ENCODE peak calls at places on chromosome 18, in six cellular contexts. I is spleen, X is prostate gland, B is sigmoid colon, D is HCT116, Y is breast epithelium. J is an unnamed sample. For H3K4me1, the result is how much of the 10 kb centered on the place peaks cover.

GRCh38 chr18:58045265-58046086 is 1.4 kb downstream of the NEDD4L start:
- DNase-seq in I (peak), X (peak), B (no peak), D (peak), Y (peak), J (peak)

GRCh38 chr18:38644875-38645641 is 1079.5 kb upstream of the CELF4 start:
- DNase-seq in I (no peak), X (no peak), B (no peak), D (no peak), Y (no peak), J (no peak)

GRCh38 chr18:74342416-74343043 is 26.9 kb downstream of the C18orf63 start:
- DNase-seq in I (no peak), X (peak), B (no peak), D (peak), Y (no peak), J (peak)

GRCh38 chr18:35110037-35110436 is 68.8 kb downstream of the MAPRE2 start:
- DNase-seq in I (no peak), X (no peak), B (no peak), D (no peak), Y (no peak), J (no peak)

GRCh38 chr18:21593540-21594257 is 6.8 kb downstream of the ESCO1 start:
- DNase-seq in I (no peak), X (no peak), B (no peak), D (no peak), Y (no peak), J (no peak)

GRCh38 chr18:74116628-74117554 is 30.7 kb downstream of the FBXO15 start:
- DNase-seq in I (peak), X (no peak), B (no peak), D (peak), Y (no peak), J (peak)

GRCh38 chr18:13369756-13370510 is 151.4 kb downstream of the LDLRAD4 start:
- DNase-seq in I (no peak), X (peak), B (peak), D (no peak), Y (no peak), J (peak)

GRCh38 chr18:58314284-58314683 is 270.3 kb downstream of the NEDD4L start:
- DNase-seq in I (no peak), X (peak), B (peak), D (peak), Y (no peak), J (peak)

GRCh38 chr18:26458526-26459232 is 89.7 kb downstream of the KCTD1 start:
- DNase-seq in I (no peak), X (no peak), B (no peak), D (no peak), Y (no peak), J (no peak)

GRCh38 chr18:76426738-76427305 is 68.2 kb downstream of the ZNF516 start:
- DNase-seq in I (peak), X (peak), B (peak), D (peak), Y (no peak), J (peak)

GRCh38 chr18:75408554-75409506 is 18.7 kb downstream of the SMIM21 start:
- DNase-seq in I (no peak), X (no peak), B (no peak), D (peak), Y (no peak), J (no peak)

GRCh38 chr18:77560334-77560970 is 310.8 kb downstream of the GALR1 start:
- DNase-seq in I (no peak), X (no peak), B (no peak), D (no peak), Y (no peak), J (no peak)

GRCh38 chr18:49731860-49732311 is 81.4 kb downstream of the ACAA2 start:
- DNase-seq in I (no peak), X (peak), B (no peak), D (no peak), Y (no peak), J (no peak)

GRCh38 chr18:34866310-34866709 is 156.2 kb downstream of the DTNA start:
- DNase-seq in I (no peak), X (no peak), B (no peak), D (no peak), Y (no peak), J (no peak)

GRCh38 chr18:43159091-43159490 is 43.6 kb upstream of the RIT2 start:
- DNase-seq in I (no peak), X (no peak), B (no peak), D (no peak), Y (no peak), J (no peak)

GRCh38 chr18:42442661-42443060 is 487.6 kb downstream of the PIK3C3 start:
- DNase-seq in I (no peak), X (no peak), B (no peak), D (no peak), Y (no peak), J (no peak)

GRCh38 chr18:6366776-6367175 is 47.9 kb downstream of the L3MBTL4 start:
- DNase-seq in I (no peak), X (no peak), B (no peak), D (no peak), Y (no peak), J (no peak)

GRCh38 chr18:39959839-39960238 is 1995.2 kb upstream of the PIK3C3 start:
- DNase-seq in I (no peak), X (no peak), B (no peak), D (no peak), Y (no peak), J (no peak)

GRCh38 chr18:29681578-29681977 is 1361.0 kb downstream of the DSC3 start:
- DNase-seq in I (no peak), X (no peak), B (no peak), D (no peak), Y (no peak), J (no peak)

GRCh38 chr18:77105680-77106079 is 26.9 kb downstream of the MBP start:
- DNase-seq in I (no peak), X (no peak), B (no peak), D (no peak), Y (no peak), J (no peak)

GRCh38 chr18:46393230-46393629 is 263.8 kb downstream of the LOXHD1 start:
- DNase-seq in I (no peak), X (no peak), B (no peak), D (no peak), Y (no peak), J (no peak)

DNA sequence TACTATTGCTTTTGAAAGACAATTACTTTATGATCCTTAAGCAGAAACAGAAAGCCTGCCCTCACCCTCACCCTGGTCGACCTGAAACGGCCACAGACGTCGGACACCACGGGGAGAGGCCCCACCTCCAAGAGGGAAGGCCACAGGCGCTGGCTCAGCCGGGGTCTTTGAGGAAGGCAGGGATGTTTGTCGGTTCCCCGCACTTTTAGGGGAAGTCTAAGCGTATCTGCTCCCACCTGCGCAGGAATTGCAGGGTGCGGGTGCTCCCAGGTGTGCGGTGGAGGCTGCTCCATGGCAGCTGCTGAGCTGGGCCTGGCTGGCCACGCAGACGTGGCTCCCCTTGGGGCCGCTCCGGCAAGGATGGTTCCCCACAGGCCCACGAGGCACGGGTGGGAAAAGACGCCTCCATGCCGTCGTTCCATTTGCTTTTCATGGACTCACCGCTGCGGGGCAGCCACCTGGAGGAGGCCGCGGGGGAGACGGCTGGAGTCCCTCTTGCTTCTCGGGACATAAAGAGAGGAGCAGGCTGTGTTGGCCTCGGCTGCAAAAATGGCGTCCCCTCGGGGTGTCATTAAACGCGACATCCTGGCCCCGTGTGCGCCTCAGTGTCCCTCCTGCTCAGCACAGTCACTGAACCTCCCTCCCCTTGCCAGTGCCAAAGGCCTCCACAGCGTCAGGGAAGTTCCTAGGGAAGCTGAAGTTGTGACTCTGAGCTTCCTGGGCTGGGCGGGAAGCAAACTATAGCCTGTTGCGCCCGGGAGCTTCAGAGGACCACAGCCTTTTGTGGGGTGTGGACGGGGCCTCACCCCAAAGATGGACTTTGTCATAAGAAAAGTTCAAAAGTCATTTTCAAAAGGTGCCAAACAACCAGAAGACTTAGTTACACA is 63.4 kb downstream of the NFATC1 start:
- DNase-seq in I (no peak), X (no peak), B (no peak), D (no peak), Y (no peak), J (no peak)
- H3K4me1 ChIP-seq in I (under half), X (under half), B (under half), D (under half), Y (under half), J (under half)

GRCh38 chr18:23237524-23238151 is 102.4 kb downstream of the CABLES1 start:
- DNase-seq in I (peak), X (peak), B (peak), D (no peak), Y (peak), J (peak)
- TF ChIP-seq POLR2A in I (no peak), X (no peak), B (no peak), D (no peak), Y (no peak), J (no peak)

DNA sequence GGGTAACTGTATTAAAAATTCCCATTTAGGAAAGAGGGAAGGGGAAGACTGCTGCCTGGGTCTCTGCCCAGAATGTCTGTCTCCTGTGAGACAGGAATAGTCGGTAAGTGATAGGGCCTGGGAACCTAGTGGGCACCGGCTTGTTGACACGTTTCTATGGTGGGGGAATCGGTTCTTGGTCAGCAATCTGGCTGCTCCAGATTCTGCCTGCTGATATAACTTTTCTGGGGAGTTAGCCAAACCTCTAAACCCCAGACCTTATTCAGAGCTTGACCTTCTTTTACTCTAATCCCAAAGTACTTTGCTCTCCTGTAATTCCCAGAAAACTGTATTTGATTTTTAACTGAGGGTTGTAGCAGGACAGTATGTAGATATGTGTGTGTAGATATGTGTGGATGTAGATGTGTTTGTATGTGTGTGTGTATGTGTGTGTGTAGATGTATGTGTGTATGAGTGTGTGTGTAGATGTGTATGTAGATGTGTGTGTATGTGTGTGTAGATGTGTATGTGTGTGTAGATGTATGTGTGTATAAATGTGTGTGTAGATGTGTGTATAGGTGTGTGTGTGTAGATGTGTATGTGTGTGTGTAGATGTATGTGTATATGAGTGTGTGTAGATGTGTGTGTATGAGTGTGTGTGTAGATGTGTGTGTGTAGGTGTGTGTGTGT is 61.8 kb upstream of the TXNDC2 start:
- DNase-seq in I (no peak), X (no peak), B (peak), D (no peak), Y (no peak), J (no peak)
- TF ChIP-seq POLR2AphosphoS5 in I (no peak), X (no peak), B (no peak), D (no peak), Y (no peak), J (no peak)

GRCh38 chr18:55877321-55877720 is 289.3 kb upstream of the TCF4 start:
- DNase-seq in I (no peak), X (no peak), B (no peak), D (no peak), Y (no peak), J (no peak)
- H3K4me1 ChIP-seq in I (under half), X (under half), B (under half), D (under half), Y (under half), J (under half)

GRCh38 chr18:54947115-54947514 is 12.1 kb downstream of the CCDC68 start:
- DNase-seq in I (no peak), X (peak), B (no peak), D (no peak), Y (no peak), J (peak)
- TF ChIP-seq POLR2A in I (no peak), X (no peak), B (no peak), D (no peak), Y (no peak), J (no peak)

GRCh38 chr18:55302337-55302833 is 285.6 kb downstream of the TCF4 start:
- DNase-seq in I (no peak), X (no peak), B (no peak), D (no peak), Y (no peak), J (no peak)
- TF ChIP-seq POLR2AphosphoS5 in I (no peak), X (no peak), B (no peak), D (no peak), Y (no peak), J (no peak)

GRCh38 chr18:79405781-79406575 is 10.2 kb downstream of the NFATC1 start:
- DNase-seq in I (peak), X (no peak), B (no peak), D (no peak), Y (no peak), J (peak)
- H3K4me1 ChIP-seq in I (under half), X (under half), B (under half), D (under half), Y (under half), J (under half)